ENCODE peak calls at places on chromosomes 16 and 17, in eight cellular contexts. G, F, E, I, H, R, S and C are unnamed samples.

GRCh38 chr17:66978514-66979061 is 14.1 kb downstream of the CACNG4 start:
- DNase-seq in G (no peak), F (peak; percentile 92), E (no peak), I (no peak), H (no peak), R (no peak), S (no peak), C (no peak)

GRCh38 chr17:40563371-40564052 is 1.8 kb downstream of the CCR7 start:
- DNase-seq in G (no peak), F (no peak), E (peak; percentile 57), I (no peak), H (peak; percentile 62), R (no peak), S (no peak), C (no peak)

GRCh38 chr16:20866161-20866772 is 33.9 kb downstream of the DCUN1D3 start:
- DNase-seq in G (no peak), F (peak; percentile 92), E (no peak), I (peak; percentile 80), H (no peak), R (no peak), S (peak; percentile 91), C (no peak)

GRCh38 chr17:82217530-82218204 is 5.0 kb upstream of the CCDC57 start:
- DNase-seq in G (no peak), F (peak; percentile 88), E (no peak), I (peak; percentile 87), H (peak; percentile 86), R (no peak), S (peak; percentile 94), C (no peak)

GRCh38 chr17:21304091-21304490 is 19.6 kb downstream of the MAP2K3 start:
- DNase-seq in G (no peak), F (no peak), E (no peak), I (no peak), H (peak; percentile 87), R (no peak), S (no peak), C (no peak)

GRCh38 chr17:38464723-38465419 is 36.6 kb downstream of the ARHGAP23 start:
- DNase-seq in G (no peak), F (peak; percentile 91), E (no peak), I (peak; percentile 97), H (peak; percentile 97), R (peak; percentile 91), S (peak; percentile 96), C (no peak)

GRCh38 chr17:82213251-82214011 is 789 bp upstream of the CCDC57 start:
- DNase-seq in G (no peak), F (peak; percentile 79), E (peak; percentile 37), I (peak; percentile 68), H (peak; percentile 85), R (peak; percentile 29), S (peak; percentile 81), C (no peak)

GRCh38 chr16:68658258-68658973 is 13.3 kb downstream of the CDH3 start:
- DNase-seq in G (no peak), F (no peak), E (no peak), I (peak; percentile 64), H (no peak), R (no peak), S (peak; percentile 90), C (no peak)

GRCh38 chr16:80167657-80168056 is 373.1 kb upstream of the DYNLRB2 start:
- DNase-seq in G (no peak), F (no peak), E (no peak), I (no peak), H (no peak), R (no peak), S (peak; percentile 37), C (no peak)